ENCODE peak calls at places on chromosomes 7 and 10, in eight cellular contexts. W, D, C, S, Q, N, M and E are unnamed samples.

GRCh38 chr10:77334501-77334900 is 303.1 kb downstream of the KCNMA1 start:
- DNase-seq in D (no peak), W (no peak), S (no peak), Q (no peak), M (no peak), C (no peak), N (no peak), E (no peak)

GRCh38 chr7:126016722-126017121 is 1087.1 kb upstream of the POT1 start:
- DNase-seq in M (no peak), C (no peak), Q (no peak), W (no peak), S (no peak), N (no peak), D (no peak), E (no peak)

GRCh38 chr7:29146082-29146706 is at the start of gene CPVL:
- DNase-seq in D (peak; percentile 59), Q (peak; percentile 53), M (no peak), N (no peak), W (peak; percentile 77), S (peak; percentile 53), C (peak; percentile 63), E (peak; percentile 28)

GRCh38 chr7:89401099-89401498 is 605.6 kb upstream of the TEX47 start:
- DNase-seq in D (no peak), W (no peak), C (no peak), Q (no peak), M (no peak), N (no peak), S (no peak), E (no peak)

GRCh38 chr10:110939419-110939818 is 20.0 kb downstream of the SHOC2 start:
- DNase-seq in D (no peak), S (no peak), C (no peak), Q (no peak), M (no peak), N (no peak), W (no peak), E (no peak)

GRCh38 chr10:78332013-78332412 is 298.4 kb downstream of the RPS24 start:
- DNase-seq in C (no peak), S (peak; percentile 21), M (no peak), N (no peak), D (peak; percentile 4), W (no peak), Q (peak; percentile 45), E (no peak)

GRCh38 chr10:91709394-91709798 is 76.5 kb upstream of the PPP1R3C start:
- DNase-seq in C (no peak), N (no peak), M (no peak), S (no peak), Q (no peak), W (no peak), D (no peak), E (no peak)

GRCh38 chr7:154383045-154383444 is 330.8 kb downstream of the DPP6 start:
- DNase-seq in C (no peak), D (no peak), S (no peak), M (no peak), Q (no peak), W (no peak), N (no peak), E (no peak)

DNA sequence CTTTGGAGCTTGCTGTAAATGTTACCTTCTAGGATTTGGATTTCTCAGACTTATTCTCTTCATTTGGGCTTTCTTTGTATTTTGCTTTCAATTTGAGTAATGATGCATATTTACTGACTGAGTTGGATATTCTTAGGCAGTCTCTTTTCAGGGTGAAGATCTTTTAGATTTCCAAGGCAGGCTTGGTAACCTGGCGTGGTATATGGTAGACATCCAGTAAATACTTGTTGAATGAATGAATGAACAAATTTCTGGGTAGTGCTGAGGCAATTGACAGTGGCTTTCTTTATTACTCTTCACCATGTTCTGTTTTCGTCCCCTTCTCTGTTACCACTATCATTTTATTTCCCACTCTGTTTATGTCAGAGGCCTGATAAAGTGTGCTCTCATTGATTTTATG is 27.1 kb downstream of the BBS9 start:
- DNase-seq in W (no peak), C (no peak), D (no peak), M (no peak), Q (no peak), N (no peak), S (no peak), E (no peak)
- H3K27ac ChIP-seq in W (no peak overlapping the region), C (no peak overlapping the region), D (no peak overlapping the region), M (no peak overlapping the region), Q (no peak overlapping the region), N (no peak overlapping the region), S (no peak overlapping the region), E (no peak overlapping the region)

GRCh38 chr7:1455955-1456354 is 3.3 kb downstream of the MICALL2 start:
- DNase-seq in N (no peak), M (no peak), Q (no peak), C (no peak), S (no peak), D (no peak), W (no peak), E (no peak)

GRCh38 chr7:1454471-1455065 is 4.7 kb downstream of the MICALL2 start:
- DNase-seq in Q (no peak), S (no peak), N (no peak), D (no peak), M (no peak), W (no peak), C (no peak), E (no peak)

GRCh38 chr7:1457059-1457948 is 2.0 kb downstream of the MICALL2 start:
- DNase-seq in W (no peak), S (no peak), Q (no peak), M (no peak), N (no peak), D (peak; percentile 46), C (no peak), E (no peak)

GRCh38 chr7:1457949-1458675 is 1.2 kb downstream of the MICALL2 start:
- DNase-seq in D (no peak), W (no peak), N (no peak), S (no peak), Q (no peak), C (no peak), M (no peak), E (no peak)

GRCh38 chr7:1455241-1455939 is 3.9 kb downstream of the MICALL2 start:
- DNase-seq in N (no peak), C (peak; percentile 73), Q (no peak), W (no peak), S (peak; percentile 87), M (no peak), D (peak; percentile 82), E (no peak)
- H3K27ac ChIP-seq in N (no peak overlapping the region), C (peak overlapping the region; percentile 60), Q (no peak overlapping the region), W (no peak overlapping the region), S (peak overlapping the region; percentile 87), M (no peak overlapping the region), D (peak overlapping the region; percentile 84), E (no peak overlapping the region)

GRCh38 chr7:70694357-70694908 is 437.5 kb upstream of the GALNT17 start:
- DNase-seq in Q (no peak), W (peak; percentile 70), N (no peak), M (no peak), C (peak; percentile 52), D (peak; percentile 43), S (peak; percentile 48), E (peak; percentile 61)
- H3K27ac ChIP-seq in Q (peak overlapping the region; percentile 53), W (no peak overlapping the region), N (no peak overlapping the region), M (no peak overlapping the region), C (peak overlapping the region; percentile 72), D (peak overlapping the region; percentile 73), S (peak overlapping the region; percentile 94), E (peak overlapping the region; percentile 73)

GRCh38 chr10:43671659-43672555 is 23.2 kb upstream of the ZNF32 start:
- DNase-seq in S (peak; percentile 30), W (peak; percentile 89), M (peak; percentile 32), D (peak; percentile 55), N (peak; percentile 35), Q (peak; percentile 47), C (peak; percentile 45), E (peak; percentile 40)
- H3K27ac ChIP-seq in S (no peak overlapping the region), W (no peak overlapping the region), M (no peak overlapping the region), D (no peak overlapping the region), N (no peak overlapping the region), Q (no peak overlapping the region), C (no peak overlapping the region), E (no peak overlapping the region)

GRCh38 chr7:44079221-44080021 is 2.9 kb downstream of the POLM start:
- DNase-seq in Q (no peak), C (no peak), D (no peak), M (no peak), W (no peak), N (no peak), S (no peak), E (no peak)

GRCh38 chr7:44080686-44081265 is 1.6 kb downstream of the POLM start:
- DNase-seq in Q (no peak), S (no peak), N (no peak), C (no peak), D (no peak), W (no peak), M (no peak), E (no peak)

GRCh38 chr7:44082541-44083207 is 344 bp upstream of the POLM start:
- DNase-seq in M (peak; percentile 98), N (peak; percentile 96), S (peak; percentile 99), D (peak; percentile 98), W (peak; percentile 100), Q (peak; percentile 98), C (peak; percentile 99), E (peak; percentile 98)

GRCh38 chr7:44080118-44080517 is 2.2 kb downstream of the POLM start:
- DNase-seq in Q (no peak), M (no peak), S (no peak), N (no peak), W (no peak), C (no peak), D (no peak), E (no peak)

DNA sequence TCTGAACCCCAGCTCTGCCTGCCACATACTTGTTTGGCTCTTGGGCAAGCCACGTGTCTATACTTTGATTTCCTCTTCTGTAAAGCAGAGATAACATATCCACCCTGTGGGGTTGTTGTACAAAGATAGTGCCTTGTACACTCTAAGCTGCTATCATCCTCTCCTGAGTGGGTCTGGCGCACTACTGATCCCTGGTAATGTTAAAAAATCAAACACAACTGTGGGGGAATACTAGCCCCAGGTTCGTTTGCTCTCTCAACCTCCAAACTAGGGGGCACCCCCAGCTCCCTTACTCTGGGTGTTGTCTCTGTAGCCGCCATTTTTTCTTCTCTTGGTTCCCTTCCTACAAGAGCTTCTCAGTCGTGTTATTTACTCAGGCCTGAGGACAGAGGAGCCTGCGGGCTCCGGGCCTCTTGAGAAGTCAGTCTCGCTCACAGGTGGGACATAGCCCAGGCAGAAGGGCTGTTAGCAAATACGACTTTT is 1.0 kb downstream of the POLM start:
- DNase-seq in S (no peak), D (no peak), W (no peak), M (no peak), N (no peak), Q (no peak), C (no peak), E (no peak)
- H3K27ac ChIP-seq in S (peak overlapping the region; percentile 96), D (peak overlapping the region; percentile 99), W (no peak overlapping the region), M (peak overlapping the region; percentile 87), N (no peak overlapping the region), Q (peak overlapping the region; percentile 79), C (no peak overlapping the region), E (no peak overlapping the region)